ENCODE peak calls at places on chromosomes 5 and 9, in four cellular contexts. C is left ventricle myocardium inferior, N is Daoy, B is HS-27A. W is an unnamed sample.

GRCh38 chr5:55714749-55715148 is 2.6 kb upstream of the SLC38A9 start:
- DNase-seq in N (no peak), B (no peak), C (no peak), W (no peak)

GRCh38 chr5:78221964-78222451 is 72.5 kb downstream of the AP3B1 start:
- DNase-seq in B (no peak), N (no peak), C (no peak), W (peak)

GRCh38 chr9:4894076-4894475 is 91.0 kb upstream of the JAK2 start:
- DNase-seq in N (no peak), B (no peak), C (no peak), W (peak)

GRCh38 chr9:89752154-89752553 is 147.3 kb downstream of the GADD45G start:
- DNase-seq in B (no peak), C (no peak), N (no peak), W (no peak)

GRCh38 chr5:123487298-123487697 is 24.7 kb upstream of the CSNK1G3 start:
- DNase-seq in B (no peak), C (no peak), N (no peak), W (no peak)

GRCh38 chr5:68171101-68171558 is 44.4 kb upstream of the PIK3R1 start:
- DNase-seq in N (no peak), C (peak), B (no peak), W (no peak)

GRCh38 chr5:976849-977751 is 31.5 kb upstream of the NKD2 start:
- DNase-seq in N (no peak), C (no peak), B (no peak), W (no peak)

GRCh38 chr5:32583582-32584232 is 1.6 kb upstream of the SUB1 start:
- DNase-seq in B (no peak), C (no peak), N (no peak), W (no peak)

GRCh38 chr5:172879434-172879828 is 45.4 kb downstream of the ERGIC1 start:
- DNase-seq in B (no peak), N (no peak), C (no peak), W (no peak)

GRCh38 chr5:56273376-56274005 is 40.4 kb upstream of the ANKRD55 start:
- DNase-seq in C (no peak), N (no peak), B (no peak), W (no peak)

GRCh38 chr5:134664448-134664847 is 15.9 kb downstream of the SEC24A start:
- DNase-seq in B (no peak), C (no peak), N (no peak), W (no peak)

GRCh38 chr9:111036068-111036789 is 2.0 kb downstream of the LPAR1 start:
- DNase-seq in C (peak), N (peak), B (peak), W (no peak)

GRCh38 chr5:138983984-138984383 is 108.8 kb upstream of the LRRTM2 start:
- DNase-seq in N (no peak), B (no peak), C (no peak), W (no peak)

GRCh38 chr9:125889122-125889523 is 141.9 kb downstream of the PBX3 start:
- DNase-seq in B (no peak), C (peak), N (peak), W (no peak)

GRCh38 chr9:125650271-125650737 is 56.7 kb downstream of the MAPKAP1 start:
- DNase-seq in C (no peak), B (no peak), N (peak), W (peak)

GRCh38 chr5:74631088-74631960 is 9.2 kb downstream of the ENC1 start:
- DNase-seq in N (peak), C (no peak), B (no peak), W (peak)

GRCh38 chr5:32087086-32088082 is 86.7 kb downstream of the GOLPH3 start:
- DNase-seq in C (no peak), N (no peak), B (no peak), W (no peak)

GRCh38 chr9:36997414-36997813 is 36.7 kb downstream of the PAX5 start:
- DNase-seq in B (no peak), N (peak), C (no peak), W (peak)

GRCh38 chr9:75063556-75064305 is 24.2 kb downstream of the NMRK1 start:
- DNase-seq in B (no peak), N (peak), C (no peak), W (peak)

GRCh38 chr5:34439601-34440000 is 216.5 kb upstream of the RAI14 start:
- DNase-seq in N (no peak), B (no peak), C (no peak), W (no peak)

GRCh38 chr9:124348831-124349230 is 66.4 kb downstream of the PSMB7 start:
- DNase-seq in N (no peak), B (no peak), C (no peak), W (no peak)

GRCh38 chr5:173772407-173773059 is 115.6 kb upstream of the CPEB4 start:
- DNase-seq in N (no peak), C (no peak), B (no peak), W (no peak)

GRCh38 chr9:104868687-104869404 is 59.1 kb downstream of the ABCA1 start:
- DNase-seq in B (peak), C (peak), N (peak), W (peak)

GRCh38 chr5:115831163-115831768 is 10.1 kb downstream of the ATG12 start:
- DNase-seq in B (no peak), C (no peak), N (peak), W (no peak)

GRCh38 chr9:70398145-70398556 is 16.3 kb downstream of the KLF9 start:
- DNase-seq in C (no peak), B (no peak), N (no peak), W (no peak)

GRCh38 chr5:67341478-67341877 is 144.9 kb upstream of the CD180 start:
- DNase-seq in B (no peak), N (no peak), C (no peak), W (no peak)

GRCh38 chr5:10702040-10702629 is 58.9 kb downstream of the DAP start:
- DNase-seq in N (peak), B (peak), C (no peak), W (peak)

GRCh38 chr5:78647411-78647818 is 1.2 kb downstream of the LHFPL2 start:
- DNase-seq in C (no peak), N (peak), B (peak), W (peak)

GRCh38 chr9:20760246-20760901 is 76.3 kb downstream of the FOCAD start:
- DNase-seq in B (no peak), N (no peak), C (no peak), W (no peak)

GRCh38 chr9:107294756-107295155 is 11.7 kb downstream of the RAD23B start:
- DNase-seq in C (no peak), B (no peak), N (no peak), W (no peak)

GRCh38 chr5:60856059-60856458 is 12.0 kb upstream of the ELOVL7 start:
- DNase-seq in N (no peak), B (no peak), C (no peak), W (no peak)

GRCh38 chr5:97508864-97509263 is 325.8 kb upstream of the RIOK2 start:
- DNase-seq in N (no peak), C (no peak), B (no peak), W (no peak)

GRCh38 chr5:107853031-107853430 is 182.3 kb upstream of the EFNA5 start:
- DNase-seq in C (no peak), N (no peak), B (no peak), W (no peak)

GRCh38 chr9:35906923-35907699 is 1.1 kb downstream of the HRCT1 start:
- DNase-seq in C (peak), N (peak), B (no peak), W (peak)

GRCh38 chr5:52943285-52943684 is 45.9 kb upstream of the ITGA2 start:
- DNase-seq in N (no peak), C (no peak), B (no peak), W (no peak)

GRCh38 chr9:83701769-83702168 is 6.0 kb downstream of the UBQLN1 start:
- DNase-seq in C (no peak), B (peak), N (peak), W (peak)

GRCh38 chr5:63233906-63234305 is 655.3 kb downstream of the LRRC70 start:
- DNase-seq in N (no peak), B (no peak), C (no peak), W (no peak)

GRCh38 chr5:115583474-115583873 is 18.8 kb downstream of the TICAM2 start:
- DNase-seq in N (peak), C (no peak), B (peak), W (peak)

GRCh38 chr9:95082401-95083084 is 235.0 kb downstream of the FANCC start:
- DNase-seq in C (no peak), N (no peak), B (no peak), W (no peak)

GRCh38 chr9:112094240-112094639 is 80.9 kb downstream of the SUSD1 start:
- DNase-seq in B (no peak), C (no peak), N (no peak), W (no peak)